ENCODE peak calls at places on chromosome 13, in four cellular contexts. One of them, this sample, is unnamed. For H3K4me1, the result is how much of the 10 kb centered on the place peaks cover.

GRCh38 chr13:113147206-113147605 is 11.2 kb upstream of the PROZ start:
- DNase-seq in IMR-90: no peak
- DNase-seq in aorta: no peak
- DNase-seq in psoas muscle: no peak
- DNase-seq in this sample: no peak

GRCh38 chr13:111488466-111489132 is 168.2 kb downstream of the TEX29 start:
- DNase-seq in IMR-90: no peak
- DNase-seq in aorta: no peak
- DNase-seq in psoas muscle: no peak
- DNase-seq in this sample: peak

GRCh38 chr13:101875717-101876393 is 423.4 kb downstream of the ITGBL1 start:
- DNase-seq in IMR-90: peak
- DNase-seq in aorta: no peak
- DNase-seq in psoas muscle: no peak
- DNase-seq in this sample: no peak

GRCh38 chr13:36359301-36359950 is 13.2 kb upstream of the SPART start:
- DNase-seq in IMR-90: no peak
- DNase-seq in aorta: no peak
- DNase-seq in psoas muscle: no peak
- DNase-seq in this sample: no peak

GRCh38 chr13:60282708-60283107 is 114.3 kb upstream of the TDRD3 start:
- DNase-seq in IMR-90: no peak
- DNase-seq in aorta: no peak
- DNase-seq in psoas muscle: no peak
- DNase-seq in this sample: no peak

GRCh38 chr13:42136518-42136917 is 88.1 kb downstream of the DGKH start:
- DNase-seq in IMR-90: no peak
- DNase-seq in aorta: no peak
- DNase-seq in psoas muscle: no peak
- DNase-seq in this sample: no peak

GRCh38 chr13:46229251-46229650 is 17.5 kb downstream of the LRRC63 start:
- DNase-seq in IMR-90: no peak
- DNase-seq in aorta: no peak
- DNase-seq in psoas muscle: no peak
- DNase-seq in this sample: no peak

GRCh38 chr13:80145291-80145690 is 195.6 kb downstream of the SPRY2 start:
- DNase-seq in IMR-90: no peak
- DNase-seq in aorta: no peak
- DNase-seq in psoas muscle: no peak
- DNase-seq in this sample: no peak

GRCh38 chr13:102399791-102400618 is 1.8 kb downstream of the FGF14 start:
- DNase-seq in IMR-90: no peak
- DNase-seq in aorta: peak
- DNase-seq in psoas muscle: peak
- DNase-seq in this sample: peak

GRCh38 chr13:90447034-90447734 is 900.3 kb upstream of the MIR17HG start:
- DNase-seq in IMR-90: no peak
- DNase-seq in aorta: no peak
- DNase-seq in psoas muscle: no peak
- DNase-seq in this sample: no peak

GRCh38 chr13:112767506-112768471 is 78.0 kb downstream of the ATP11A start:
- DNase-seq in IMR-90: no peak
- DNase-seq in aorta: peak
- DNase-seq in psoas muscle: no peak
- DNase-seq in this sample: peak

GRCh38 chr13:30191491-30192100 is 115.8 kb downstream of the KATNAL1 start:
- DNase-seq in IMR-90: peak
- DNase-seq in aorta: no peak
- DNase-seq in psoas muscle: no peak
- DNase-seq in this sample: no peak

GRCh38 chr13:29046588-29046987 is 226.4 kb downstream of the MTUS2 start:
- DNase-seq in IMR-90: no peak
- DNase-seq in aorta: no peak
- DNase-seq in psoas muscle: no peak
- DNase-seq in this sample: no peak

GRCh38 chr13:98279473-98280175 is 102.6 kb upstream of the RNF113B start:
- DNase-seq in IMR-90: no peak
- DNase-seq in aorta: peak
- DNase-seq in psoas muscle: no peak
- DNase-seq in this sample: peak

GRCh38 chr13:108086678-108087077 is 128.7 kb downstream of the LIG4 start:
- DNase-seq in IMR-90: peak
- DNase-seq in aorta: no peak
- DNase-seq in psoas muscle: no peak
- DNase-seq in this sample: no peak

GRCh38 chr13:99931462-99931861 is 40.1 kb downstream of the ZIC5 start:
- DNase-seq in IMR-90: no peak
- DNase-seq in aorta: no peak
- DNase-seq in psoas muscle: no peak
- DNase-seq in this sample: no peak

GRCh38 chr13:109254271-109254670 is 532.1 kb downstream of the IRS2 start:
- DNase-seq in IMR-90: no peak
- DNase-seq in aorta: no peak
- DNase-seq in psoas muscle: no peak
- DNase-seq in this sample: no peak

GRCh38 chr13:109246001-109246400 is 540.4 kb downstream of the IRS2 start:
- DNase-seq in IMR-90: no peak
- DNase-seq in aorta: no peak
- DNase-seq in psoas muscle: no peak
- DNase-seq in this sample: no peak

GRCh38 chr13:109251958-109252357 is 534.4 kb downstream of the IRS2 start:
- DNase-seq in IMR-90: no peak
- DNase-seq in aorta: no peak
- DNase-seq in psoas muscle: no peak
- DNase-seq in this sample: no peak

GRCh38 chr13:109253316-109253715 is 533.1 kb downstream of the IRS2 start:
- DNase-seq in IMR-90: no peak
- DNase-seq in aorta: no peak
- DNase-seq in psoas muscle: no peak
- DNase-seq in this sample: no peak

GRCh38 chr13:109249780-109250528 is 536.4 kb downstream of the IRS2 start:
- DNase-seq in IMR-90: no peak
- DNase-seq in aorta: no peak
- DNase-seq in psoas muscle: no peak
- DNase-seq in this sample: no peak
- H3K4me1 ChIP-seq in IMR-90: under half
- H3K4me1 ChIP-seq in aorta: under half
- H3K4me1 ChIP-seq in psoas muscle: under half
- H3K4me1 ChIP-seq in this sample: under half

GRCh38 chr13:51825165-51825592 is 19.8 kb downstream of the TMEM272 start:
- DNase-seq in IMR-90: no peak
- DNase-seq in aorta: no peak
- DNase-seq in psoas muscle: no peak
- DNase-seq in this sample: no peak
- H3K4me3 ChIP-seq in IMR-90: no peak
- H3K4me3 ChIP-seq in aorta: no peak
- H3K4me3 ChIP-seq in psoas muscle: no peak
- H3K4me3 ChIP-seq in this sample: no peak

GRCh38 chr13:50001287-50001686 is 4.4 kb downstream of the TRIM13 start:
- DNase-seq in IMR-90: no peak
- DNase-seq in aorta: no peak
- DNase-seq in psoas muscle: no peak
- DNase-seq in this sample: no peak
- H3K4me1 ChIP-seq in IMR-90: under half
- H3K4me1 ChIP-seq in aorta: under half
- H3K4me1 ChIP-seq in psoas muscle: half or more
- H3K4me1 ChIP-seq in this sample: under half

GRCh38 chr13:35025314-35025713 is 83.2 kb downstream of the NBEA start:
- DNase-seq in IMR-90: no peak
- DNase-seq in aorta: no peak
- DNase-seq in psoas muscle: no peak
- DNase-seq in this sample: no peak
- H3K4me3 ChIP-seq in IMR-90: no peak
- H3K4me3 ChIP-seq in aorta: no peak
- H3K4me3 ChIP-seq in psoas muscle: no peak
- H3K4me3 ChIP-seq in this sample: no peak

GRCh38 chr13:75514080-75515040 is 23.3 kb downstream of the COMMD6 start:
- DNase-seq in IMR-90: peak
- DNase-seq in aorta: no peak
- DNase-seq in psoas muscle: no peak
- DNase-seq in this sample: no peak
- H3K4me1 ChIP-seq in IMR-90: under half
- H3K4me1 ChIP-seq in aorta: under half
- H3K4me1 ChIP-seq in psoas muscle: under half
- H3K4me1 ChIP-seq in this sample: under half

GRCh38 chr13:33218426-33218825 is 67.1 kb downstream of the STARD13 start:
- DNase-seq in IMR-90: no peak
- DNase-seq in aorta: no peak
- DNase-seq in psoas muscle: no peak
- DNase-seq in this sample: no peak

GRCh38 chr13:33213797-33214196 is 71.8 kb downstream of the STARD13 start:
- DNase-seq in IMR-90: peak
- DNase-seq in aorta: no peak
- DNase-seq in psoas muscle: no peak
- DNase-seq in this sample: no peak

GRCh38 chr13:33219926-33220325 is 65.6 kb downstream of the STARD13 start:
- DNase-seq in IMR-90: no peak
- DNase-seq in aorta: no peak
- DNase-seq in psoas muscle: no peak
- DNase-seq in this sample: no peak

GRCh38 chr13:33218020-33218419 is 67.5 kb downstream of the STARD13 start:
- DNase-seq in IMR-90: peak
- DNase-seq in aorta: no peak
- DNase-seq in psoas muscle: no peak
- DNase-seq in this sample: no peak

GRCh38 chr13:33217256-33217655 is 68.3 kb downstream of the STARD13 start:
- DNase-seq in IMR-90: no peak
- DNase-seq in aorta: no peak
- DNase-seq in psoas muscle: no peak
- DNase-seq in this sample: no peak
- H3K4me3 ChIP-seq in IMR-90: no peak
- H3K4me3 ChIP-seq in aorta: no peak
- H3K4me3 ChIP-seq in psoas muscle: no peak
- H3K4me3 ChIP-seq in this sample: no peak

GRCh38 chr13:78658630-78659449 is at the start of gene OBI1:
- DNase-seq in IMR-90: peak
- DNase-seq in aorta: peak
- DNase-seq in psoas muscle: peak
- DNase-seq in this sample: peak

GRCh38 chr13:78659450-78660110 is 625 bp upstream of the OBI1 start:
- DNase-seq in IMR-90: peak
- DNase-seq in aorta: no peak
- DNase-seq in psoas muscle: no peak
- DNase-seq in this sample: no peak

GRCh38 chr13:78657699-78658629 is 991 bp downstream of the OBI1 start:
- DNase-seq in IMR-90: peak
- DNase-seq in aorta: no peak
- DNase-seq in psoas muscle: no peak
- DNase-seq in this sample: no peak

GRCh38 chr13:78662467-78662866 is 3.5 kb upstream of the OBI1 start:
- DNase-seq in IMR-90: no peak
- DNase-seq in aorta: no peak
- DNase-seq in psoas muscle: no peak
- DNase-seq in this sample: no peak

GRCh38 chr13:78660130-78660857 is 1.3 kb upstream of the OBI1 start:
- DNase-seq in IMR-90: no peak
- DNase-seq in aorta: peak
- DNase-seq in psoas muscle: peak
- DNase-seq in this sample: peak
- H3K4me1 ChIP-seq in IMR-90: under half
- H3K4me1 ChIP-seq in aorta: under half
- H3K4me1 ChIP-seq in psoas muscle: under half
- H3K4me1 ChIP-seq in this sample: under half

GRCh38 chr13:19345158-19345557 is 163.5 kb upstream of the TUBA3C start:
- DNase-seq in IMR-90: no peak
- DNase-seq in aorta: no peak
- DNase-seq in psoas muscle: no peak
- DNase-seq in this sample: no peak
- H3K4me3 ChIP-seq in IMR-90: no peak
- H3K4me3 ChIP-seq in aorta: no peak
- H3K4me3 ChIP-seq in psoas muscle: no peak
- H3K4me3 ChIP-seq in this sample: no peak

This sample was measured in kidney.